ENCODE peak calls at places on chromosome 10, in seven cellular contexts. One of them, this sample, is unnamed. For H3K27me3, the result is how much of the 10 kb centered on the place peaks cover.

GRCh38 chr10:86936661-86937501 is 20.5 kb downstream of the MMRN2 start:
- DNase-seq in CD4-positive, CD25-positive, alpha-beta regulatory T cell: no peak
- DNase-seq in IMR-90: peak
- DNase-seq in pancreas: peak
- DNase-seq in CD8-positive, alpha-beta memory T cell: no peak
- DNase-seq in psoas muscle: no peak
- DNase-seq in hepatocyte: no peak
- DNase-seq in this sample: no peak

GRCh38 chr10:93488956-93489528 is 6.9 kb upstream of the MYOF start:
- DNase-seq in CD4-positive, CD25-positive, alpha-beta regulatory T cell: no peak
- DNase-seq in IMR-90: peak
- DNase-seq in pancreas: no peak
- DNase-seq in CD8-positive, alpha-beta memory T cell: no peak
- DNase-seq in psoas muscle: no peak
- DNase-seq in hepatocyte: no peak
- DNase-seq in this sample: no peak

GRCh38 chr10:80081026-80081425 is 2.6 kb downstream of the TMEM254 start:
- DNase-seq in CD4-positive, CD25-positive, alpha-beta regulatory T cell: no peak
- DNase-seq in IMR-90: no peak
- DNase-seq in pancreas: no peak
- DNase-seq in CD8-positive, alpha-beta memory T cell: no peak
- DNase-seq in psoas muscle: no peak
- DNase-seq in hepatocyte: no peak
- DNase-seq in this sample: no peak

GRCh38 chr10:25174461-25175230 is at the start of gene GPR158:
- DNase-seq in CD4-positive, CD25-positive, alpha-beta regulatory T cell: peak
- DNase-seq in IMR-90: peak
- DNase-seq in pancreas: peak
- DNase-seq in CD8-positive, alpha-beta memory T cell: peak
- DNase-seq in psoas muscle: peak
- DNase-seq in hepatocyte: peak
- DNase-seq in this sample: peak

GRCh38 chr10:121927841-121928527 is at the start of gene ATE1:
- DNase-seq in CD4-positive, CD25-positive, alpha-beta regulatory T cell: peak
- DNase-seq in IMR-90: peak
- DNase-seq in pancreas: peak
- DNase-seq in CD8-positive, alpha-beta memory T cell: peak
- DNase-seq in psoas muscle: peak
- DNase-seq in hepatocyte: peak
- DNase-seq in this sample: peak

GRCh38 chr10:85864173-85864549 is 502.4 kb downstream of the GRID1 start:
- DNase-seq in CD4-positive, CD25-positive, alpha-beta regulatory T cell: no peak
- DNase-seq in IMR-90: no peak
- DNase-seq in pancreas: no peak
- DNase-seq in CD8-positive, alpha-beta memory T cell: no peak
- DNase-seq in psoas muscle: peak
- DNase-seq in hepatocyte: no peak
- DNase-seq in this sample: no peak

GRCh38 chr10:125097409-125098070 is 62.8 kb downstream of the CTBP2 start:
- DNase-seq in CD4-positive, CD25-positive, alpha-beta regulatory T cell: no peak
- DNase-seq in IMR-90: no peak
- DNase-seq in pancreas: no peak
- DNase-seq in CD8-positive, alpha-beta memory T cell: no peak
- DNase-seq in psoas muscle: no peak
- DNase-seq in hepatocyte: no peak
- DNase-seq in this sample: no peak

GRCh38 chr10:34491666-34492065 is 323.4 kb downstream of the PARD3 start:
- DNase-seq in CD4-positive, CD25-positive, alpha-beta regulatory T cell: no peak
- DNase-seq in IMR-90: no peak
- DNase-seq in pancreas: no peak
- DNase-seq in CD8-positive, alpha-beta memory T cell: no peak
- DNase-seq in psoas muscle: no peak
- DNase-seq in hepatocyte: no peak
- DNase-seq in this sample: no peak

GRCh38 chr10:63713191-63714144 is 192.3 kb downstream of the REEP3 start:
- DNase-seq in CD4-positive, CD25-positive, alpha-beta regulatory T cell: no peak
- DNase-seq in IMR-90: peak
- DNase-seq in pancreas: peak
- DNase-seq in CD8-positive, alpha-beta memory T cell: no peak
- DNase-seq in psoas muscle: peak
- DNase-seq in hepatocyte: peak
- DNase-seq in this sample: no peak

GRCh38 chr10:132708441-132708840 is 77.5 kb downstream of the NKX6-2 start:
- DNase-seq in CD4-positive, CD25-positive, alpha-beta regulatory T cell: no peak
- DNase-seq in IMR-90: no peak
- DNase-seq in pancreas: no peak
- DNase-seq in CD8-positive, alpha-beta memory T cell: no peak
- DNase-seq in psoas muscle: no peak
- DNase-seq in hepatocyte: no peak
- DNase-seq in this sample: no peak

GRCh38 chr10:119306964-119307363 is 99.6 kb downstream of the GRK5 start:
- DNase-seq in CD4-positive, CD25-positive, alpha-beta regulatory T cell: no peak
- DNase-seq in IMR-90: peak
- DNase-seq in pancreas: no peak
- DNase-seq in CD8-positive, alpha-beta memory T cell: no peak
- DNase-seq in psoas muscle: no peak
- DNase-seq in hepatocyte: no peak
- DNase-seq in this sample: no peak

GRCh38 chr10:58585425-58585824 is 72.8 kb downstream of the BICC1 start:
- DNase-seq in CD4-positive, CD25-positive, alpha-beta regulatory T cell: no peak
- DNase-seq in IMR-90: no peak
- DNase-seq in pancreas: no peak
- DNase-seq in CD8-positive, alpha-beta memory T cell: no peak
- DNase-seq in psoas muscle: no peak
- DNase-seq in hepatocyte: no peak
- DNase-seq in this sample: no peak

GRCh38 chr10:30435068-30435422 is 1.1 kb downstream of the MAP3K8 start:
- DNase-seq in CD4-positive, CD25-positive, alpha-beta regulatory T cell: no peak
- DNase-seq in IMR-90: peak
- DNase-seq in pancreas: peak
- DNase-seq in CD8-positive, alpha-beta memory T cell: no peak
- DNase-seq in psoas muscle: peak
- DNase-seq in hepatocyte: peak
- DNase-seq in this sample: no peak

GRCh38 chr10:77274046-77274795 is 363.4 kb downstream of the KCNMA1 start:
- DNase-seq in CD4-positive, CD25-positive, alpha-beta regulatory T cell: no peak
- DNase-seq in IMR-90: peak
- DNase-seq in pancreas: no peak
- DNase-seq in CD8-positive, alpha-beta memory T cell: no peak
- DNase-seq in psoas muscle: no peak
- DNase-seq in hepatocyte: peak
- DNase-seq in this sample: no peak

GRCh38 chr10:101397140-101397539 is 43.2 kb downstream of the BTRC start:
- DNase-seq in CD4-positive, CD25-positive, alpha-beta regulatory T cell: peak
- DNase-seq in IMR-90: peak
- DNase-seq in pancreas: no peak
- DNase-seq in CD8-positive, alpha-beta memory T cell: peak
- DNase-seq in psoas muscle: no peak
- DNase-seq in hepatocyte: peak
- DNase-seq in this sample: no peak

GRCh38 chr10:69874464-69874863 is 72.8 kb downstream of the COL13A1 start:
- DNase-seq in CD4-positive, CD25-positive, alpha-beta regulatory T cell: no peak
- DNase-seq in IMR-90: peak
- DNase-seq in pancreas: no peak
- DNase-seq in CD8-positive, alpha-beta memory T cell: no peak
- DNase-seq in psoas muscle: no peak
- DNase-seq in hepatocyte: no peak
- DNase-seq in this sample: no peak

GRCh38 chr10:30751678-30752331 is 122.3 kb upstream of the LYZL2 start:
- DNase-seq in CD4-positive, CD25-positive, alpha-beta regulatory T cell: peak
- DNase-seq in IMR-90: peak
- DNase-seq in pancreas: peak
- DNase-seq in CD8-positive, alpha-beta memory T cell: peak
- DNase-seq in psoas muscle: peak
- DNase-seq in hepatocyte: peak
- DNase-seq in this sample: peak

GRCh38 chr10:102617041-102617440 is 27.2 kb upstream of the TRIM8 start:
- DNase-seq in CD4-positive, CD25-positive, alpha-beta regulatory T cell: no peak
- DNase-seq in IMR-90: no peak
- DNase-seq in pancreas: no peak
- DNase-seq in CD8-positive, alpha-beta memory T cell: no peak
- DNase-seq in psoas muscle: no peak
- DNase-seq in hepatocyte: no peak
- DNase-seq in this sample: no peak

GRCh38 chr10:55793024-55793423 is 568.0 kb downstream of the ZWINT start:
- DNase-seq in CD4-positive, CD25-positive, alpha-beta regulatory T cell: no peak
- DNase-seq in IMR-90: no peak
- DNase-seq in pancreas: no peak
- DNase-seq in CD8-positive, alpha-beta memory T cell: no peak
- DNase-seq in psoas muscle: no peak
- DNase-seq in hepatocyte: no peak
- DNase-seq in this sample: no peak

GRCh38 chr10:124732931-124733536 is 11.1 kb downstream of the FAM53B start:
- DNase-seq in CD4-positive, CD25-positive, alpha-beta regulatory T cell: peak
- DNase-seq in IMR-90: peak
- DNase-seq in pancreas: no peak
- DNase-seq in CD8-positive, alpha-beta memory T cell: no peak
- DNase-seq in psoas muscle: peak
- DNase-seq in hepatocyte: peak
- DNase-seq in this sample: peak

GRCh38 chr10:86390337-86391120 is 23.9 kb upstream of the GRID1 start:
- DNase-seq in CD4-positive, CD25-positive, alpha-beta regulatory T cell: no peak
- DNase-seq in IMR-90: no peak
- DNase-seq in pancreas: no peak
- DNase-seq in CD8-positive, alpha-beta memory T cell: no peak
- DNase-seq in psoas muscle: no peak
- DNase-seq in hepatocyte: no peak
- DNase-seq in this sample: no peak

GRCh38 chr10:3542185-3542611 is 242.8 kb downstream of the KLF6 start:
- DNase-seq in CD4-positive, CD25-positive, alpha-beta regulatory T cell: no peak
- DNase-seq in IMR-90: peak
- DNase-seq in pancreas: no peak
- DNase-seq in CD8-positive, alpha-beta memory T cell: no peak
- DNase-seq in psoas muscle: peak
- DNase-seq in hepatocyte: no peak
- DNase-seq in this sample: no peak

GRCh38 chr10:103544657-103545310 is 51.3 kb downstream of the NEURL1 start:
- DNase-seq in CD4-positive, CD25-positive, alpha-beta regulatory T cell: no peak
- DNase-seq in IMR-90: no peak
- DNase-seq in pancreas: no peak
- DNase-seq in CD8-positive, alpha-beta memory T cell: no peak
- DNase-seq in psoas muscle: no peak
- DNase-seq in hepatocyte: no peak
- DNase-seq in this sample: no peak

GRCh38 chr10:78803710-78804109 is 265.1 kb upstream of the ZMIZ1 start:
- DNase-seq in CD4-positive, CD25-positive, alpha-beta regulatory T cell: no peak
- DNase-seq in IMR-90: no peak
- DNase-seq in pancreas: no peak
- DNase-seq in CD8-positive, alpha-beta memory T cell: no peak
- DNase-seq in psoas muscle: no peak
- DNase-seq in hepatocyte: no peak
- DNase-seq in this sample: no peak
- H3K27me3 ChIP-seq in CD4-positive, CD25-positive, alpha-beta regulatory T cell: under half
- H3K27me3 ChIP-seq in IMR-90: under half
- H3K27me3 ChIP-seq in pancreas: under half
- H3K27me3 ChIP-seq in CD8-positive, alpha-beta memory T cell: under half
- H3K27me3 ChIP-seq in psoas muscle: under half
- H3K27me3 ChIP-seq in hepatocyte: under half
- H3K27me3 ChIP-seq in this sample: under half

GRCh38 chr10:117217196-117217761 is 20.0 kb downstream of the KCNK18 start:
- DNase-seq in CD4-positive, CD25-positive, alpha-beta regulatory T cell: peak
- DNase-seq in IMR-90: no peak
- DNase-seq in pancreas: peak
- DNase-seq in CD8-positive, alpha-beta memory T cell: no peak
- DNase-seq in psoas muscle: no peak
- DNase-seq in hepatocyte: peak
- DNase-seq in this sample: peak
- H3K27me3 ChIP-seq in CD4-positive, CD25-positive, alpha-beta regulatory T cell: under half
- H3K27me3 ChIP-seq in IMR-90: under half
- H3K27me3 ChIP-seq in pancreas: under half
- H3K27me3 ChIP-seq in CD8-positive, alpha-beta memory T cell: under half
- H3K27me3 ChIP-seq in psoas muscle: under half
- H3K27me3 ChIP-seq in hepatocyte: under half
- H3K27me3 ChIP-seq in this sample: under half

DNA sequence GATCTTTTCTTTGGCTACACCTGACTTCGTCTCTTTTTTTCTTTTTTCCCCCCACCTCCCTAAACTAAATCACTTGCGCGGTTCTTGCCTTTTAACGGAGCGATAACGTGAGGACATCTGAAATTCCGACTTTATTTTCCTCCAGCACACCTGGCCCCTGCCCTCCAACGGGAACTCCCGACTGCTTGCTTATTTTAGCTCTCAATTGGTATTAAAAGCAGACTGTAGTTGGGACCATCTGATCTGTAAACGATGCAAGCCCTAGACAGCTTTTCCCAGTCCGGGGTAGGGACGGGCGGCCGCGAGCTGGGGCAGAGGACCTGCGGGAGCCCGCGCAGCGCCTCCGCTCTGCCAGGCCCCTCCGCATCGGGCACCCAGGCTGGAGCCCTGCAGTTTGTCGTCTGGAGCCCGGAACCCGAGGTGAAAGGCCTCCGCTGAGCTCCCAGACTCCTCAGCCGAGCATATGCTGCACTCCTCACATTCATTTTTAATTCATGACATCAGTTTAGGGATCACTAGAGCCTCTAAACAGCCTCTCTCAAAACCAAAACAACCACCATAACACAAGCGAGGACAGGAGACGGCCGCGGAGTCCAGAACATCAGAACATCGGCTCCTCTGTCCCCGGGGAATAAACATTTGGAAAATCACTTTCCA is 10.0 kb upstream of the EMX2 start:
- DNase-seq in CD4-positive, CD25-positive, alpha-beta regulatory T cell: no peak
- DNase-seq in IMR-90: no peak
- DNase-seq in pancreas: no peak
- DNase-seq in CD8-positive, alpha-beta memory T cell: no peak
- DNase-seq in psoas muscle: no peak
- DNase-seq in hepatocyte: no peak
- DNase-seq in this sample: no peak
- H3K27me3 ChIP-seq in CD4-positive, CD25-positive, alpha-beta regulatory T cell: under half
- H3K27me3 ChIP-seq in IMR-90: half or more
- H3K27me3 ChIP-seq in pancreas: under half
- H3K27me3 ChIP-seq in CD8-positive, alpha-beta memory T cell: under half
- H3K27me3 ChIP-seq in psoas muscle: under half
- H3K27me3 ChIP-seq in hepatocyte: half or more
- H3K27me3 ChIP-seq in this sample: under half

GRCh38 chr10:110815354-110816004 is 56.2 kb upstream of the PDCD4 start:
- DNase-seq in CD4-positive, CD25-positive, alpha-beta regulatory T cell: no peak
- DNase-seq in IMR-90: no peak
- DNase-seq in pancreas: no peak
- DNase-seq in CD8-positive, alpha-beta memory T cell: no peak
- DNase-seq in psoas muscle: no peak
- DNase-seq in hepatocyte: no peak
- DNase-seq in this sample: no peak

GRCh38 chr10:110818311-110819257 is 53.1 kb upstream of the PDCD4 start:
- DNase-seq in CD4-positive, CD25-positive, alpha-beta regulatory T cell: no peak
- DNase-seq in IMR-90: no peak
- DNase-seq in pancreas: peak
- DNase-seq in CD8-positive, alpha-beta memory T cell: no peak
- DNase-seq in psoas muscle: no peak
- DNase-seq in hepatocyte: no peak
- DNase-seq in this sample: no peak

GRCh38 chr10:110813743-110814472 is 57.8 kb upstream of the PDCD4 start:
- DNase-seq in CD4-positive, CD25-positive, alpha-beta regulatory T cell: no peak
- DNase-seq in IMR-90: no peak
- DNase-seq in pancreas: no peak
- DNase-seq in CD8-positive, alpha-beta memory T cell: no peak
- DNase-seq in psoas muscle: no peak
- DNase-seq in hepatocyte: no peak
- DNase-seq in this sample: no peak

GRCh38 chr10:110820321-110820814 is 51.4 kb upstream of the PDCD4 start:
- DNase-seq in CD4-positive, CD25-positive, alpha-beta regulatory T cell: no peak
- DNase-seq in IMR-90: no peak
- DNase-seq in pancreas: no peak
- DNase-seq in CD8-positive, alpha-beta memory T cell: no peak
- DNase-seq in psoas muscle: peak
- DNase-seq in hepatocyte: peak
- DNase-seq in this sample: no peak

GRCh38 chr10:110817614-110818013 is 54.1 kb upstream of the PDCD4 start:
- DNase-seq in CD4-positive, CD25-positive, alpha-beta regulatory T cell: peak
- DNase-seq in IMR-90: no peak
- DNase-seq in pancreas: no peak
- DNase-seq in CD8-positive, alpha-beta memory T cell: no peak
- DNase-seq in psoas muscle: no peak
- DNase-seq in hepatocyte: no peak
- DNase-seq in this sample: no peak
- H3K27me3 ChIP-seq in CD4-positive, CD25-positive, alpha-beta regulatory T cell: under half
- H3K27me3 ChIP-seq in IMR-90: under half
- H3K27me3 ChIP-seq in pancreas: under half
- H3K27me3 ChIP-seq in CD8-positive, alpha-beta memory T cell: under half
- H3K27me3 ChIP-seq in psoas muscle: under half
- H3K27me3 ChIP-seq in hepatocyte: under half
- H3K27me3 ChIP-seq in this sample: under half

This sample was measured in GM06990.